ENCODE peak calls at places on chromosomes 6 and 20, in eight cellular contexts. N is GM23338, J is astrocyte, S is HCT116, W is K562, D is fibroblast of lung, U is keratinocyte, M is hepatocyte. K is an unnamed sample.

GRCh38 chr20:56003111-56003800 is 2.1 kb downstream of the CBLN4 start:
- DNase-seq in N (no peak), J (no peak), S (no peak), W (no peak), D (no peak), U (no peak), M (no peak), K (no peak)

GRCh38 chr20:64239449-64240242 is 15.9 kb upstream of the PCMTD2 start:
- DNase-seq in N (no peak), J (no peak), S (no peak), W (no peak), D (no peak), U (no peak), M (no peak), K (no peak)

GRCh38 chr20:46051556-46052323 is 22.7 kb downstream of the SLC12A5 start:
- DNase-seq in N (no peak), J (no peak), S (no peak), W (no peak), D (peak; percentile 31), U (no peak), M (no peak), K (no peak)

GRCh38 chr20:10504893-10505292 is 69.8 kb downstream of the SLX4IP start:
- DNase-seq in N (no peak), J (no peak), S (no peak), W (no peak), D (no peak), U (no peak), M (peak; percentile 36), K (no peak)

GRCh38 chr20:54345301-54345724 is 130.1 kb upstream of the DOK5 start:
- DNase-seq in N (no peak), J (peak; percentile 88), S (peak; percentile 7), W (no peak), D (peak; percentile 91), U (no peak), M (no peak), K (peak; percentile 15)

GRCh38 chr20:64217539-64217938 is 38.0 kb upstream of the PCMTD2 start:
- DNase-seq in N (no peak), J (no peak), S (no peak), W (peak; percentile 61), D (no peak), U (no peak), M (no peak), K (no peak)

GRCh38 chr20:24206995-24207394 is 218.4 kb upstream of the GGTLC1 start:
- DNase-seq in N (no peak), J (no peak), S (no peak), W (no peak), D (peak; percentile 0), U (no peak), M (peak; percentile 62), K (no peak)

GRCh38 chr6:140956567-140957306 is 1176.0 kb upstream of the GJE1 start:
- DNase-seq in N (no peak), J (no peak), S (no peak), W (no peak), D (peak; percentile 17), U (no peak), M (no peak), K (no peak)

GRCh38 chr6:97246842-97247241 is 36.2 kb downstream of the MMS22L start:
- DNase-seq in N (no peak), J (no peak), S (no peak), W (no peak), D (no peak), U (no peak), M (no peak), K (no peak)

GRCh38 chr6:42929928-42930360 is 664 bp downstream of the CNPY3 start:
- DNase-seq in N (no peak), J (peak; percentile 71), S (no peak), W (no peak), D (peak; percentile 78), U (no peak), M (peak; percentile 78), K (peak; percentile 72)

GRCh38 chr6:113351183-113351834 is 505.8 kb upstream of the MARCKS start:
- DNase-seq in N (no peak), J (peak; percentile 92), S (no peak), W (no peak), D (peak; percentile 92), U (no peak), M (no peak), K (no peak)

GRCh38 chr6:11485261-11485660 is 52.3 kb upstream of the TMEM170B start:
- DNase-seq in N (no peak), J (no peak), S (no peak), W (no peak), D (no peak), U (no peak), M (no peak), K (no peak)

DNA sequence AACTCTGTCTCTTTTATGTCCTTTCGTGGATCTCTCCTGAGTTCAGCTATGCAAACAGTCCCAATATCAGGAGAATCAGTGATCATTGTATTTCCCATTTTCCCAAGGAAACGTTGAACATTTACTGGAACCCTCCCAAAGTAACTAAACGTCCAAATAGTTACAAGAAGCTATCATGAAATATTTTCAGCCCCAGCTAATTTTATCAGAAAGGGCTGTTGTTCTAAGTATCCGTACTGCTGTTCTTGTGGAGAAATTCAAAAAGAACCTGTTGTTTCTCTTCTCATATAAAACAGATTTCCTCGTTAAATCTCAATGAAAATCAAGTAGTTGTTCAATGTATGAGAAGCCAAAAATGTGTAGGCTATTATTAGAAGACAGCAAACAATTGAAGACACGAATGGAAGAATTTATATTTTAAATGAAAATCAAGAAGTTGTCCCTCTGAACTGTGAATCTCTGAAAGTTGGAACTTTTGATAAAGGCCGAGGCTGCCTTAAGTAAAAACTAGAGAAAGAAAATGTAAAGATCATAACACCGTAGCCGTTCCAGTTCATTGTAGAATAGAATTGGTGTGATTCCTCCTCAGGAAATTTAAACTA is 107.6 kb downstream of the HFE start:
- DNase-seq in N (no peak), J (no peak), S (no peak), W (no peak), D (no peak), U (no peak), M (no peak), K (no peak)
- H3K27ac ChIP-seq in N (peak overlapping the region; percentile 99), J (peak overlapping the region; percentile 90), S (peak overlapping the region; percentile 98), W (peak overlapping the region; percentile 99), D (peak overlapping the region; percentile 86), U (peak overlapping the region; percentile 96), M (peak overlapping the region; percentile 89), K (peak overlapping the region; percentile 63)

GRCh38 chr6:15882915-15883314 is 220.1 kb upstream of the DTNBP1 start:
- DNase-seq in N (no peak), J (no peak), S (no peak), W (no peak), D (no peak), U (no peak), M (no peak), K (no peak)

GRCh38 chr6:15882345-15882744 is 219.5 kb upstream of the DTNBP1 start:
- DNase-seq in N (no peak), J (no peak), S (no peak), W (no peak), D (no peak), U (no peak), M (no peak), K (no peak)

GRCh38 chr6:15879372-15880261 is 216.8 kb upstream of the DTNBP1 start:
- DNase-seq in N (no peak), J (peak; percentile 38), S (no peak), W (peak; percentile 42), D (peak; percentile 48), U (no peak), M (peak; percentile 65), K (no peak)

GRCh38 chr6:15880262-15880973 is 217.6 kb upstream of the DTNBP1 start:
- DNase-seq in N (no peak), J (no peak), S (no peak), W (no peak), D (no peak), U (no peak), M (no peak), K (no peak)

DNA sequence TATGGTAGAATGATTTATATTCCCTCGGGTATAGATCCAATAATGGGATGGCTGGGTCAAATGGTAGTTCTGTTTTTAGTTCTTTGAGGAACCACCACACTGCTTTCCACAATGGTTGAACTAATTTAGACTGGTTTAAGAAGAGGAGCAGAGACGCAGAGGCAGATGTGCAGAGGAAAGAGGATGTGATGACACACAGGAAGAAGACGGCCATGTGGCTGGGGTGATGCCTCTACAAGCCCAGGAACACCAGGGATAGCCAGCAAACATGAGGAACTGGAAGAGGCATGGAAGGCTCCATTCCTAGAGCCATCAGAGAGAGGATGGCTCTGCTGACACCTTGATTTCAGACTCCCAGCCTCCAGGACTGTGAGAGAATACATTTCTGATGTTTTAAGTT is 218.3 kb upstream of the DTNBP1 start:
- DNase-seq in N (no peak), J (no peak), S (no peak), W (no peak), D (no peak), U (no peak), M (no peak), K (no peak)
- H2AFZ ChIP-seq in N (no peak overlapping the region), J (no peak overlapping the region), S (no peak overlapping the region), W (peak overlapping the region; percentile 22), D (no peak overlapping the region), U (peak overlapping the region; percentile 94), M (no peak overlapping the region), K (no peak overlapping the region)

GRCh38 chr20:37757550-37757949 is 63.7 kb downstream of the CTNNBL1 start:
- DNase-seq in N (peak; percentile 16), J (no peak), S (no peak), W (no peak), D (no peak), U (no peak), M (no peak), K (no peak)

GRCh38 chr20:37759761-37760209 is 66.0 kb downstream of the CTNNBL1 start:
- DNase-seq in N (no peak), J (no peak), S (no peak), W (no peak), D (no peak), U (no peak), M (no peak), K (no peak)

GRCh38 chr20:37755665-37756064 is 61.8 kb downstream of the CTNNBL1 start:
- DNase-seq in N (no peak), J (no peak), S (no peak), W (no peak), D (no peak), U (no peak), M (peak; percentile 29), K (no peak)

GRCh38 chr20:37758332-37758731 is 64.5 kb downstream of the CTNNBL1 start:
- DNase-seq in N (peak; percentile 84), J (no peak), S (no peak), W (peak; percentile 37), D (no peak), U (no peak), M (peak; percentile 11), K (no peak)

DNA sequence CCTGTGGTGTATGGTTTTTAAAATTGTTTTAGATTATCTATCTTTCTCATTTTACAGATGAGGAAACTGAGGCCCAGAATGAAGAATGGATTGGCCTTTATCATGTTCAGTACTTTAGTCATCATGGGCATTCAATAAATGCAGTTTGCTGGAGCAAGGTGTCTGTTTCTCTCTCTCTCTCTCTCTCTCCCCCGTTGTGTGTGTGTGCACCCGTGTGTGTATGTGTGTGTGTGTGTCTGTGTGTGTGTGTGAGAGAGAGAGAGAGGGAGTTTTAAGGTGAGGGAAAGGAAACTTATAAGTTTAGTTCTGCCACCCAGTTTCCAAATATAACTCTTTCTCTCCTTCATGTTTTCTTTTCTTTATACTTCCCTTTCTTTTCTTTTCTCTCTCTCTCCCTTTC is 62.4 kb downstream of the CTNNBL1 start:
- DNase-seq in N (no peak), J (no peak), S (no peak), W (no peak), D (no peak), U (no peak), M (no peak), K (no peak)
- TF ChIP-seq EZH2 in N (no peak), J (no peak), S (no peak), W (no peak), D (no peak), U (no peak), M (no peak), K (no peak)

GRCh38 chr6:157570752-157571151 is 189.8 kb downstream of the ZDHHC14 start:
- DNase-seq in N (no peak), J (no peak), S (no peak), W (no peak), D (no peak), U (no peak), M (no peak), K (no peak)
- H3K27ac ChIP-seq in N (no peak overlapping the region), J (no peak overlapping the region), S (no peak overlapping the region), W (no peak overlapping the region), D (no peak overlapping the region), U (no peak overlapping the region), M (no peak overlapping the region), K (no peak overlapping the region)